ENCODE peak calls at places on chromosome 20, in four cellular contexts. B is astrocyte of the spinal cord, E is fibroblast of pulmonary artery, X is ovary. V is an unnamed sample.

GRCh38 chr20:58078741-58079522 is 149.5 kb downstream of the ANKRD60 start:
- DNase-seq in B (peak), E (peak), X (no peak), V (peak)

GRCh38 chr20:2816583-2817340 is 598 bp downstream of the TMEM239 start:
- DNase-seq in B (no peak), E (no peak), X (no peak), V (no peak)

GRCh38 chr20:17936306-17936790 is 32.2 kb downstream of the SNX5 start:
- DNase-seq in B (peak), E (peak), X (no peak), V (no peak)

GRCh38 chr20:24376523-24377085 is 92.8 kb upstream of the SYNDIG1 start:
- DNase-seq in B (peak), E (peak), X (no peak), V (peak)

GRCh38 chr20:20199338-20200160 is 147.2 kb downstream of the CFAP61 start:
- DNase-seq in B (no peak), E (no peak), X (no peak), V (no peak)

GRCh38 chr20:35791097-35791496 is 19.3 kb downstream of the PHF20 start:
- DNase-seq in B (no peak), E (no peak), X (no peak), V (no peak)

GRCh38 chr20:5996765-5997164 is 46.3 kb downstream of the MCM8 start:
- DNase-seq in B (no peak), E (no peak), X (no peak), V (no peak)

GRCh38 chr20:37979021-37979985 is 54.0 kb downstream of the TTI1 start:
- DNase-seq in B (no peak), E (no peak), X (no peak), V (no peak)

GRCh38 chr20:4563534-4563933 is 158.2 kb upstream of the PRND start:
- DNase-seq in B (peak), E (peak), X (no peak), V (peak)

GRCh38 chr20:2246081-2246491 is 49.7 kb upstream of the TGM3 start:
- DNase-seq in B (no peak), E (no peak), X (no peak), V (no peak)

GRCh38 chr20:13017883-13018535 is 9.2 kb downstream of the SPTLC3 start:
- DNase-seq in B (no peak), E (no peak), X (no peak), V (peak)

GRCh38 chr20:25623225-25623735 is 534 bp downstream of the NANP start:
- DNase-seq in B (peak), E (no peak), X (peak), V (peak)

GRCh38 chr20:45962031-45962755 is 9.8 kb downstream of the ZNF335 start:
- DNase-seq in B (no peak), E (no peak), X (peak), V (no peak)

GRCh38 chr20:5569021-5569420 is 181.2 kb upstream of the SHLD1 start:
- DNase-seq in B (peak), E (peak), X (no peak), V (peak)

GRCh38 chr20:31894980-31895675 is 24.7 kb downstream of the TTLL9 start:
- DNase-seq in B (peak), E (peak), X (no peak), V (peak)

GRCh38 chr20:19588731-19589130 is 169.3 kb upstream of the RIN2 start:
- DNase-seq in B (no peak), E (no peak), X (peak), V (no peak)

GRCh38 chr20:58102744-58103516 is 125.5 kb downstream of the ANKRD60 start:
- DNase-seq in B (peak), E (no peak), X (no peak), V (no peak)

GRCh38 chr20:32124916-32125454 is 15.5 kb downstream of the TM9SF4 start:
- DNase-seq in B (no peak), E (no peak), X (no peak), V (no peak)

GRCh38 chr20:59472059-59472458 is 132.3 kb upstream of the PHACTR3 start:
- DNase-seq in B (no peak), E (no peak), X (no peak), V (no peak)

GRCh38 chr20:51265366-51265765 is 242.5 kb upstream of the KCNG1 start:
- DNase-seq in B (no peak), E (no peak), X (no peak), V (no peak)

GRCh38 chr20:51262240-51262639 is 239.3 kb upstream of the KCNG1 start:
- DNase-seq in B (no peak), E (no peak), X (no peak), V (no peak)

GRCh38 chr20:51255417-51255816 is 232.5 kb upstream of the KCNG1 start:
- DNase-seq in B (no peak), E (no peak), X (no peak), V (no peak)

GRCh38 chr20:51258582-51259175 is 235.8 kb upstream of the KCNG1 start:
- DNase-seq in B (peak), E (peak), X (no peak), V (peak)

GRCh38 chr20:51259455-51259854 is 236.5 kb upstream of the KCNG1 start:
- DNase-seq in B (no peak), E (no peak), X (no peak), V (no peak)
- TF ChIP-seq CTCF in B (no peak), E (no peak), X (no peak), V (no peak)

GRCh38 chr20:1002682-1003561 is 811 bp upstream of the RSPO4 start:
- DNase-seq in B (no peak), E (no peak), X (no peak), V (no peak)
- H3K4me3 ChIP-seq in B (no peak), E (no peak), X (no peak), V (no peak)

GRCh38 chr20:64091340-64091739 is 7.1 kb upstream of the LKAAEAR1 start:
- DNase-seq in B (no peak), E (no peak), X (no peak), V (no peak)
- TF ChIP-seq CTCF in B (no peak), E (no peak), X (no peak), V (no peak)

GRCh38 chr20:62953167-62953838 is 794 bp downstream of the SLC17A9 start:
- DNase-seq in B (no peak), E (no peak), X (no peak), V (no peak)
- H3K4me3 ChIP-seq in B (peak), E (peak), X (no peak), V (peak)

GRCh38 chr20:22729180-22729579 is 144.8 kb upstream of the FOXA2 start:
- DNase-seq in B (no peak), E (no peak), X (no peak), V (peak)
- TF ChIP-seq CTCF in B (no peak), E (no peak), X (no peak), V (no peak)

DNA sequence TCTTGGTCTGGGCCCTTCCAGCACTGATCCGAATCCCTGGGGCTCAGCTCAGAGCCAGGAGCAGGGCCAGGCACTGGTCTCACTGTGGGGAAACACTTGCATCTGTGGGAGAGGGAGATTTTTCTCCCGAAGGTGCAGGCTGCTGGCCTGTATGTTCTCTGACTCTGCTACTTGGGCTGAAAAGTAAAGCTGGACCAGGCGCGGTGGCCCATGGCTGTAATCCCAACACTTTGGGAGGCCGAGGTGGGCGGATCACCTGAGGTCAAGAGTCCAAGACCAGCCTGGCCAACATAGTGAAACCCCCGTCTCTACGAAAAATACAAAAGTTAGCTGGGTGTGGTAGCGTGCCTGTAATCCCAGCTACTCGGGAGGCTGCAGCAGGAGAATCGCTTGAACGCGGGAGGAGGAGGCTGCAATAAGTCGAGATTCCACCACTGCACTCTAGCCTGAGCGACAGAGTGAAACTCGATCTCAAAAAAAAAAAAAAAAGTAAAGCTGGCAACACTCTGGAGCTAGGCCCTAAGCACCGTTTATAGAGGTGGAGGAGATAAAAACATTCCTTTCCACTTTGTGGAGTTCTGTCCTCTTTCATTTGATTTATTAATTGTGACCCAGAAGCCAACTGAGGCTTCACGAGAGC is 41.7 kb downstream of the JPH2 start:
- DNase-seq in B (no peak), E (no peak), X (no peak), V (no peak)
- H3K4me3 ChIP-seq in B (no peak), E (no peak), X (no peak), V (no peak)

GRCh38 chr20:49825521-49826033 is 12.9 kb downstream of the SLC9A8 start:
- DNase-seq in B (no peak), E (no peak), X (no peak), V (no peak)

GRCh38 chr20:49824206-49824605 is 11.6 kb downstream of the SLC9A8 start:
- DNase-seq in B (no peak), E (no peak), X (no peak), V (no peak)

GRCh38 chr20:49821381-49821780 is 8.8 kb downstream of the SLC9A8 start:
- DNase-seq in B (no peak), E (no peak), X (no peak), V (no peak)

GRCh38 chr20:49821850-49822249 is 9.2 kb downstream of the SLC9A8 start:
- DNase-seq in B (peak), E (peak), X (no peak), V (peak)

GRCh38 chr20:49823152-49823847 is 10.7 kb downstream of the SLC9A8 start:
- DNase-seq in B (no peak), E (no peak), X (no peak), V (no peak)
- TF ChIP-seq CTCF in B (no peak), E (no peak), X (no peak), V (no peak)

GRCh38 chr20:49563015-49563980 is 4.6 kb downstream of the PTGIS start:
- DNase-seq in B (no peak), E (no peak), X (no peak), V (no peak)
- H3K4me3 ChIP-seq in B (no peak), E (no peak), X (peak), V (no peak)